ENCODE peak calls at places on chromosome 20, in nine cellular contexts. O, B, R, H, S, A, F, P and I are unnamed samples.

GRCh38 chr20:25364180-25364788 is 26.4 kb downstream of the ABHD12 start:
- DNase-seq in O (no peak), B (no peak), R (no peak), H (no peak), S (no peak), A (no peak), F (no peak), P (no peak), I (no peak)

GRCh38 chr20:32559753-32560380 is 25.3 kb downstream of the NOL4L start:
- DNase-seq in O (no peak), B (no peak), R (no peak), H (no peak), S (no peak), A (no peak), F (peak), P (no peak), I (no peak)

GRCh38 chr20:62971211-62971949 is 18.9 kb downstream of the SLC17A9 start:
- DNase-seq in O (no peak), B (no peak), R (no peak), H (no peak), S (no peak), A (no peak), F (no peak), P (no peak), I (no peak)

GRCh38 chr20:33005132-33005566 is 916 bp upstream of the SUN5 start:
- DNase-seq in O (no peak), B (no peak), R (no peak), H (peak), S (peak), A (no peak), F (no peak), P (no peak), I (no peak)

GRCh38 chr20:40493551-40493950 is 195.5 kb downstream of the MAFB start:
- DNase-seq in O (no peak), B (no peak), R (no peak), H (no peak), S (no peak), A (no peak), F (no peak), P (no peak), I (no peak)

GRCh38 chr20:12970372-12970821 is 38.4 kb upstream of the SPTLC3 start:
- DNase-seq in O (no peak), B (peak), R (no peak), H (peak), S (no peak), A (peak), F (no peak), P (no peak), I (no peak)

GRCh38 chr20:24651171-24651972 is 181.9 kb downstream of the SYNDIG1 start:
- DNase-seq in O (no peak), B (no peak), R (no peak), H (no peak), S (no peak), A (no peak), F (no peak), P (no peak), I (no peak)

GRCh38 chr20:1437222-1437904 is 29.3 kb downstream of the NSFL1C start:
- DNase-seq in O (peak), B (peak), R (peak), H (peak), S (peak), A (peak), F (peak), P (peak), I (peak)

GRCh38 chr20:51584116-51584515 is 41.6 kb upstream of the NFATC2 start:
- DNase-seq in O (no peak), B (no peak), R (no peak), H (no peak), S (no peak), A (no peak), F (no peak), P (no peak), I (no peak)

GRCh38 chr20:19552144-19552895 is 205.7 kb upstream of the RIN2 start:
- DNase-seq in O (no peak), B (peak), R (peak), H (no peak), S (no peak), A (peak), F (peak), P (no peak), I (no peak)

GRCh38 chr20:56683077-56683865 is 54.2 kb downstream of the TFAP2C start:
- DNase-seq in O (no peak), B (no peak), R (no peak), H (no peak), S (no peak), A (no peak), F (peak), P (no peak), I (no peak)

GRCh38 chr20:45322952-45323383 is 14.9 kb upstream of the MATN4 start:
- DNase-seq in O (no peak), B (peak), R (peak), H (peak), S (peak), A (peak), F (no peak), P (no peak), I (peak)

GRCh38 chr20:9955646-9956045 is 79.1 kb upstream of the ANKEF1 start:
- DNase-seq in O (no peak), B (no peak), R (no peak), H (no peak), S (no peak), A (no peak), F (no peak), P (no peak), I (no peak)

GRCh38 chr20:62512812-62513211 is 37.0 kb upstream of the GATA5 start:
- DNase-seq in O (no peak), B (no peak), R (no peak), H (no peak), S (no peak), A (no peak), F (no peak), P (no peak), I (no peak)

GRCh38 chr20:32247957-32248497 is 29.4 kb upstream of the KIF3B start:
- DNase-seq in O (no peak), B (no peak), R (no peak), H (no peak), S (no peak), A (no peak), F (no peak), P (no peak), I (no peak)

GRCh38 chr20:33897313-33897912 is 86.3 kb downstream of the CHMP4B start:
- DNase-seq in O (no peak), B (no peak), R (no peak), H (no peak), S (no peak), A (no peak), F (no peak), P (no peak), I (no peak)

GRCh38 chr20:45088247-45088646 is 12.7 kb downstream of the KCNS1 start:
- DNase-seq in O (no peak), B (no peak), R (no peak), H (no peak), S (no peak), A (no peak), F (no peak), P (peak), I (no peak)

GRCh38 chr20:973785-974194 is 28.3 kb downstream of the RSPO4 start:
- DNase-seq in O (no peak), B (no peak), R (no peak), H (peak), S (peak), A (peak), F (no peak), P (no peak), I (no peak)

GRCh38 chr20:23136893-23137745 is 51.0 kb upstream of the CD93 start:
- DNase-seq in O (no peak), B (peak), R (no peak), H (no peak), S (no peak), A (no peak), F (no peak), P (no peak), I (no peak)

GRCh38 chr20:49338061-49338460 is 60.2 kb upstream of the ZNFX1 start:
- DNase-seq in O (no peak), B (no peak), R (no peak), H (no peak), S (no peak), A (no peak), F (no peak), P (no peak), I (no peak)

GRCh38 chr20:63977392-63978276 is 1.8 kb downstream of the SAMD10 start:
- DNase-seq in O (peak), B (no peak), R (no peak), H (no peak), S (no peak), A (no peak), F (no peak), P (no peak), I (no peak)

GRCh38 chr20:8901237-8902025 is 167.5 kb upstream of the PLCB4 start:
- DNase-seq in O (no peak), B (no peak), R (no peak), H (no peak), S (no peak), A (peak), F (peak), P (no peak), I (no peak)

GRCh38 chr20:24755411-24755922 is 193.6 kb upstream of the CST7 start:
- DNase-seq in O (no peak), B (no peak), R (no peak), H (no peak), S (no peak), A (no peak), F (no peak), P (no peak), I (no peak)